ENCODE peak calls at places on chromosomes 13 and 19, in five cellular contexts. C is RCC 7860, Y is heart right ventricle, D is H4, K is skeletal muscle cell. M is an unnamed sample.

GRCh38 chr19:35037716-35038622 is 3.6 kb upstream of the HPN start:
- DNase-seq in C (peak), Y (no peak), D (no peak), K (no peak), M (no peak)

GRCh38 chr13:40094056-40094455 is 438.6 kb downstream of the COG6 start:
- DNase-seq in C (peak), Y (no peak), D (no peak), K (no peak), M (peak)

GRCh38 chr19:46890423-46891170 is 29.8 kb downstream of the ARHGAP35 start:
- DNase-seq in C (peak), Y (no peak), D (no peak), K (peak), M (peak)

GRCh38 chr13:110680852-110681251 is 25.1 kb downstream of the CARS2 start:
- DNase-seq in C (no peak), Y (no peak), D (no peak), K (no peak), M (peak)

GRCh38 chr13:26111797-26112196 is 60.0 kb upstream of the SHISA2 start:
- DNase-seq in C (no peak), Y (no peak), D (no peak), K (no peak), M (no peak)

GRCh38 chr13:99176309-99177276 is 24.1 kb upstream of the UBAC2 start:
- DNase-seq in C (peak), Y (peak), D (peak), K (no peak), M (peak)

GRCh38 chr13:84430015-84430414 is 547.7 kb upstream of the SLITRK1 start:
- DNase-seq in C (no peak), Y (no peak), D (no peak), K (no peak), M (no peak)

GRCh38 chr13:42064966-42065365 is 16.5 kb downstream of the DGKH start:
- DNase-seq in C (no peak), Y (no peak), D (no peak), K (no peak), M (no peak)

GRCh38 chr13:79501538-79502232 is 20.7 kb downstream of the NDFIP2 start:
- DNase-seq in C (no peak), Y (no peak), D (no peak), K (no peak), M (no peak)

GRCh38 chr13:31029129-31029528 is 96.7 kb downstream of the TEX26 start:
- DNase-seq in C (no peak), Y (no peak), D (peak), K (no peak), M (no peak)

GRCh38 chr13:114226088-114226487 is 8.6 kb upstream of the CDC16 start:
- DNase-seq in C (no peak), Y (no peak), D (no peak), K (no peak), M (no peak)

GRCh38 chr13:95641291-95641811 is 3.2 kb downstream of the DZIP1 start:
- DNase-seq in C (no peak), Y (peak), D (no peak), K (no peak), M (no peak)

GRCh38 chr19:48445256-48445605 is 552 bp upstream of the GRWD1 start:
- DNase-seq in C (peak), Y (no peak), D (peak), K (peak), M (peak)

GRCh38 chr19:10091892-10092641 is 6.0 kb downstream of the SHFL start:
- DNase-seq in C (no peak), Y (no peak), D (no peak), K (no peak), M (no peak)

GRCh38 chr19:17703823-17704463 is 15.3 kb upstream of the MAP1S start:
- DNase-seq in C (no peak), Y (peak), D (no peak), K (no peak), M (no peak)

GRCh38 chr19:54470991-54471782 is 1.9 kb downstream of the CDC42EP5 start:
- DNase-seq in C (no peak), Y (peak), D (no peak), K (no peak), M (peak)

GRCh38 chr19:42122691-42123607 is 9.3 kb downstream of the POU2F2 start:
- DNase-seq in C (no peak), Y (no peak), D (no peak), K (no peak), M (no peak)

GRCh38 chr13:35979378-35979911 is 151.7 kb downstream of the DCLK1 start:
- DNase-seq in C (peak), Y (peak), D (peak), K (peak), M (no peak)

GRCh38 chr19:42985588-42985987 is 40.7 kb downstream of the PSG11 start:
- DNase-seq in C (no peak), Y (no peak), D (no peak), K (no peak), M (no peak)

GRCh38 chr13:77544365-77544764 is 8.9 kb downstream of the SCEL start:
- DNase-seq in C (no peak), Y (peak), D (peak), K (peak), M (no peak)

GRCh38 chr19:36047835-36048234 is 6.2 kb downstream of the THAP8 start:
- DNase-seq in C (no peak), Y (no peak), D (no peak), K (no peak), M (no peak)

GRCh38 chr19:897442-898039 is 4.3 kb downstream of the RNU6-9 start:
- DNase-seq in C (no peak), Y (no peak), D (no peak), K (no peak), M (no peak)

GRCh38 chr13:74253161-74253560 is 119.0 kb upstream of the KLF12 start:
- DNase-seq in C (no peak), Y (no peak), D (no peak), K (no peak), M (no peak)

GRCh38 chr13:34672631-34673030 is 269.4 kb upstream of the NBEA start:
- DNase-seq in C (no peak), Y (no peak), D (no peak), K (no peak), M (no peak)

GRCh38 chr13:40401911-40402776 is 264.3 kb downstream of the FOXO1 start:
- DNase-seq in C (peak), Y (peak), D (peak), K (peak), M (peak)

GRCh38 chr19:54435551-54436016 is 13.4 kb upstream of the LENG8 start:
- DNase-seq in C (no peak), Y (no peak), D (no peak), K (no peak), M (no peak)